ENCODE peak calls at places on chromosomes 4 and X, in nine cellular contexts. One of them, this sample, is unnamed.

GRCh38 chrX:44019911-44020310 is 46.7 kb upstream of the NDP start:
- ATAC-seq in left lung: no peak
- ATAC-seq in HCT116: no peak
- ATAC-seq in upper lobe of right lung: no peak
- ATAC-seq in mucosa of descending colon: no peak
- ATAC-seq in activated CD4-positive, alpha-beta T cell treated with anti-CD3 and anti-CD28 coated beads for 36 hours: peak; percentile 26
- ATAC-seq in activated CD8-positive, alpha-beta T cell treated with anti-CD3 and anti-CD28 coated beads, Interleukin-2, amount 10 ng/mL, durations not matched to agents 7 days and 5 days: no peak
- ATAC-seq in natural killer cell: peak; percentile 15
- ATAC-seq in left ventricle myocardium superior: no peak
- ATAC-seq in this sample: no peak

GRCh38 chrX:130801901-130802300 is 101.1 kb downstream of the ENOX2 start:
- ATAC-seq in left lung: no peak
- ATAC-seq in HCT116: no peak
- ATAC-seq in upper lobe of right lung: no peak
- ATAC-seq in mucosa of descending colon: no peak
- ATAC-seq in activated CD4-positive, alpha-beta T cell treated with anti-CD3 and anti-CD28 coated beads for 36 hours: no peak
- ATAC-seq in activated CD8-positive, alpha-beta T cell treated with anti-CD3 and anti-CD28 coated beads, Interleukin-2, amount 10 ng/mL, durations not matched to agents 7 days and 5 days: no peak
- ATAC-seq in natural killer cell: no peak
- ATAC-seq in left ventricle myocardium superior: no peak
- ATAC-seq in this sample: no peak

GRCh38 chrX:153828723-153829548 is 1.4 kb downstream of the PDZD4 start:
- ATAC-seq in left lung: no peak
- ATAC-seq in HCT116: peak; percentile 72
- ATAC-seq in upper lobe of right lung: no peak
- ATAC-seq in mucosa of descending colon: no peak
- ATAC-seq in activated CD4-positive, alpha-beta T cell treated with anti-CD3 and anti-CD28 coated beads for 36 hours: peak; percentile 47
- ATAC-seq in activated CD8-positive, alpha-beta T cell treated with anti-CD3 and anti-CD28 coated beads, Interleukin-2, amount 10 ng/mL, durations not matched to agents 7 days and 5 days: no peak
- ATAC-seq in natural killer cell: peak; percentile 41
- ATAC-seq in left ventricle myocardium superior: peak; percentile 40
- ATAC-seq in this sample: no peak

GRCh38 chrX:118726887-118727685 is at the start of gene IL13RA1:
- ATAC-seq in left lung: peak; percentile 92
- ATAC-seq in HCT116: peak; percentile 92
- ATAC-seq in upper lobe of right lung: peak; percentile 95
- ATAC-seq in mucosa of descending colon: peak; percentile 90
- ATAC-seq in activated CD4-positive, alpha-beta T cell treated with anti-CD3 and anti-CD28 coated beads for 36 hours: peak; percentile 83
- ATAC-seq in activated CD8-positive, alpha-beta T cell treated with anti-CD3 and anti-CD28 coated beads, Interleukin-2, amount 10 ng/mL, durations not matched to agents 7 days and 5 days: peak; percentile 80
- ATAC-seq in natural killer cell: peak; percentile 36
- ATAC-seq in left ventricle myocardium superior: peak; percentile 99
- ATAC-seq in this sample: peak; percentile 94

GRCh38 chrX:69022430-69022829 is 142.8 kb downstream of the PJA1 start:
- ATAC-seq in left lung: no peak
- ATAC-seq in HCT116: no peak
- ATAC-seq in upper lobe of right lung: no peak
- ATAC-seq in mucosa of descending colon: no peak
- ATAC-seq in activated CD4-positive, alpha-beta T cell treated with anti-CD3 and anti-CD28 coated beads for 36 hours: no peak
- ATAC-seq in activated CD8-positive, alpha-beta T cell treated with anti-CD3 and anti-CD28 coated beads, Interleukin-2, amount 10 ng/mL, durations not matched to agents 7 days and 5 days: no peak
- ATAC-seq in natural killer cell: no peak
- ATAC-seq in left ventricle myocardium superior: no peak
- ATAC-seq in this sample: no peak

GRCh38 chr4:150723727-150724411 is 141.9 kb downstream of the MAB21L2 start:
- ATAC-seq in left lung: no peak
- ATAC-seq in HCT116: no peak
- ATAC-seq in upper lobe of right lung: no peak
- ATAC-seq in mucosa of descending colon: no peak
- ATAC-seq in activated CD4-positive, alpha-beta T cell treated with anti-CD3 and anti-CD28 coated beads for 36 hours: no peak
- ATAC-seq in activated CD8-positive, alpha-beta T cell treated with anti-CD3 and anti-CD28 coated beads, Interleukin-2, amount 10 ng/mL, durations not matched to agents 7 days and 5 days: no peak
- ATAC-seq in natural killer cell: no peak
- ATAC-seq in left ventricle myocardium superior: no peak
- ATAC-seq in this sample: no peak

GRCh38 chr4:4631150-4631549 is 89.3 kb upstream of the STX18 start:
- ATAC-seq in left lung: no peak
- ATAC-seq in HCT116: no peak
- ATAC-seq in upper lobe of right lung: no peak
- ATAC-seq in mucosa of descending colon: no peak
- ATAC-seq in activated CD4-positive, alpha-beta T cell treated with anti-CD3 and anti-CD28 coated beads for 36 hours: no peak
- ATAC-seq in activated CD8-positive, alpha-beta T cell treated with anti-CD3 and anti-CD28 coated beads, Interleukin-2, amount 10 ng/mL, durations not matched to agents 7 days and 5 days: no peak
- ATAC-seq in natural killer cell: no peak
- ATAC-seq in left ventricle myocardium superior: no peak
- ATAC-seq in this sample: no peak

GRCh38 chrX:40434443-40434842 is 146.3 kb upstream of the ATP6AP2 start:
- ATAC-seq in left lung: no peak
- ATAC-seq in HCT116: no peak
- ATAC-seq in upper lobe of right lung: no peak
- ATAC-seq in mucosa of descending colon: no peak
- ATAC-seq in activated CD4-positive, alpha-beta T cell treated with anti-CD3 and anti-CD28 coated beads for 36 hours: no peak
- ATAC-seq in activated CD8-positive, alpha-beta T cell treated with anti-CD3 and anti-CD28 coated beads, Interleukin-2, amount 10 ng/mL, durations not matched to agents 7 days and 5 days: no peak
- ATAC-seq in natural killer cell: no peak
- ATAC-seq in left ventricle myocardium superior: no peak
- ATAC-seq in this sample: peak; percentile 62

GRCh38 chrX:13339607-13340006 is 19.8 kb upstream of the ATXN3L start:
- ATAC-seq in left lung: no peak
- ATAC-seq in HCT116: no peak
- ATAC-seq in upper lobe of right lung: no peak
- ATAC-seq in mucosa of descending colon: peak; percentile 91
- ATAC-seq in activated CD4-positive, alpha-beta T cell treated with anti-CD3 and anti-CD28 coated beads for 36 hours: no peak
- ATAC-seq in activated CD8-positive, alpha-beta T cell treated with anti-CD3 and anti-CD28 coated beads, Interleukin-2, amount 10 ng/mL, durations not matched to agents 7 days and 5 days: no peak
- ATAC-seq in natural killer cell: no peak
- ATAC-seq in left ventricle myocardium superior: no peak
- ATAC-seq in this sample: no peak

GRCh38 chr4:21885770-21886169 is 62.8 kb downstream of the KCNIP4 start:
- ATAC-seq in left lung: no peak
- ATAC-seq in HCT116: no peak
- ATAC-seq in upper lobe of right lung: no peak
- ATAC-seq in mucosa of descending colon: no peak
- ATAC-seq in activated CD4-positive, alpha-beta T cell treated with anti-CD3 and anti-CD28 coated beads for 36 hours: no peak
- ATAC-seq in activated CD8-positive, alpha-beta T cell treated with anti-CD3 and anti-CD28 coated beads, Interleukin-2, amount 10 ng/mL, durations not matched to agents 7 days and 5 days: no peak
- ATAC-seq in natural killer cell: no peak
- ATAC-seq in left ventricle myocardium superior: no peak
- ATAC-seq in this sample: no peak

GRCh38 chrX:71296806-71297205 is 4.7 kb upstream of the ITGB1BP2 start:
- ATAC-seq in left lung: no peak
- ATAC-seq in HCT116: no peak
- ATAC-seq in upper lobe of right lung: no peak
- ATAC-seq in mucosa of descending colon: no peak
- ATAC-seq in activated CD4-positive, alpha-beta T cell treated with anti-CD3 and anti-CD28 coated beads for 36 hours: no peak
- ATAC-seq in activated CD8-positive, alpha-beta T cell treated with anti-CD3 and anti-CD28 coated beads, Interleukin-2, amount 10 ng/mL, durations not matched to agents 7 days and 5 days: no peak
- ATAC-seq in natural killer cell: no peak
- ATAC-seq in left ventricle myocardium superior: no peak
- ATAC-seq in this sample: no peak

GRCh38 chr4:60034371-60034770 is 1165.8 kb upstream of the ADGRL3 start:
- ATAC-seq in left lung: no peak
- ATAC-seq in HCT116: no peak
- ATAC-seq in upper lobe of right lung: no peak
- ATAC-seq in mucosa of descending colon: no peak
- ATAC-seq in activated CD4-positive, alpha-beta T cell treated with anti-CD3 and anti-CD28 coated beads for 36 hours: no peak
- ATAC-seq in activated CD8-positive, alpha-beta T cell treated with anti-CD3 and anti-CD28 coated beads, Interleukin-2, amount 10 ng/mL, durations not matched to agents 7 days and 5 days: no peak
- ATAC-seq in natural killer cell: no peak
- ATAC-seq in left ventricle myocardium superior: no peak
- ATAC-seq in this sample: no peak

GRCh38 chrX:2767631-2768455 is 16.0 kb downstream of the XG start:
- ATAC-seq in left lung: peak; percentile 91
- ATAC-seq in HCT116: peak; percentile 86
- ATAC-seq in upper lobe of right lung: peak; percentile 94
- ATAC-seq in mucosa of descending colon: peak; percentile 89
- ATAC-seq in activated CD4-positive, alpha-beta T cell treated with anti-CD3 and anti-CD28 coated beads for 36 hours: no peak
- ATAC-seq in activated CD8-positive, alpha-beta T cell treated with anti-CD3 and anti-CD28 coated beads, Interleukin-2, amount 10 ng/mL, durations not matched to agents 7 days and 5 days: no peak
- ATAC-seq in natural killer cell: no peak
- ATAC-seq in left ventricle myocardium superior: peak; percentile 94
- ATAC-seq in this sample: peak; percentile 35

GRCh38 chr4:185426960-185427688 is 1.4 kb upstream of the UFSP2 start:
- ATAC-seq in left lung: no peak
- ATAC-seq in HCT116: no peak
- ATAC-seq in upper lobe of right lung: no peak
- ATAC-seq in mucosa of descending colon: no peak
- ATAC-seq in activated CD4-positive, alpha-beta T cell treated with anti-CD3 and anti-CD28 coated beads for 36 hours: no peak
- ATAC-seq in activated CD8-positive, alpha-beta T cell treated with anti-CD3 and anti-CD28 coated beads, Interleukin-2, amount 10 ng/mL, durations not matched to agents 7 days and 5 days: no peak
- ATAC-seq in natural killer cell: no peak
- ATAC-seq in left ventricle myocardium superior: no peak
- ATAC-seq in this sample: no peak

GRCh38 chr4:105967058-105967658 is 71.9 kb downstream of the NPNT start:
- ATAC-seq in left lung: no peak
- ATAC-seq in HCT116: no peak
- ATAC-seq in upper lobe of right lung: no peak
- ATAC-seq in mucosa of descending colon: no peak
- ATAC-seq in activated CD4-positive, alpha-beta T cell treated with anti-CD3 and anti-CD28 coated beads for 36 hours: no peak
- ATAC-seq in activated CD8-positive, alpha-beta T cell treated with anti-CD3 and anti-CD28 coated beads, Interleukin-2, amount 10 ng/mL, durations not matched to agents 7 days and 5 days: no peak
- ATAC-seq in natural killer cell: no peak
- ATAC-seq in left ventricle myocardium superior: peak; percentile 51
- ATAC-seq in this sample: no peak

GRCh38 chr4:149972407-149972806 is 105.8 kb upstream of the DCLK2 start:
- ATAC-seq in left lung: no peak
- ATAC-seq in HCT116: no peak
- ATAC-seq in upper lobe of right lung: no peak
- ATAC-seq in mucosa of descending colon: no peak
- ATAC-seq in activated CD4-positive, alpha-beta T cell treated with anti-CD3 and anti-CD28 coated beads for 36 hours: no peak
- ATAC-seq in activated CD8-positive, alpha-beta T cell treated with anti-CD3 and anti-CD28 coated beads, Interleukin-2, amount 10 ng/mL, durations not matched to agents 7 days and 5 days: no peak
- ATAC-seq in natural killer cell: no peak
- ATAC-seq in left ventricle myocardium superior: no peak
- ATAC-seq in this sample: no peak

GRCh38 chrX:139204903-139205667 is 325.5 kb upstream of the F9 start:
- ATAC-seq in left lung: peak; percentile 81
- ATAC-seq in HCT116: no peak
- ATAC-seq in upper lobe of right lung: peak; percentile 70
- ATAC-seq in mucosa of descending colon: peak; percentile 57
- ATAC-seq in activated CD4-positive, alpha-beta T cell treated with anti-CD3 and anti-CD28 coated beads for 36 hours: peak; percentile 51
- ATAC-seq in activated CD8-positive, alpha-beta T cell treated with anti-CD3 and anti-CD28 coated beads, Interleukin-2, amount 10 ng/mL, durations not matched to agents 7 days and 5 days: peak; percentile 27
- ATAC-seq in natural killer cell: peak; percentile 79
- ATAC-seq in left ventricle myocardium superior: peak; percentile 93
- ATAC-seq in this sample: peak; percentile 23

GRCh38 chrX:13432376-13432775 is 112.5 kb upstream of the ATXN3L start:
- ATAC-seq in left lung: peak; percentile 74
- ATAC-seq in HCT116: no peak
- ATAC-seq in upper lobe of right lung: peak; percentile 34
- ATAC-seq in mucosa of descending colon: peak; percentile 42
- ATAC-seq in activated CD4-positive, alpha-beta T cell treated with anti-CD3 and anti-CD28 coated beads for 36 hours: no peak
- ATAC-seq in activated CD8-positive, alpha-beta T cell treated with anti-CD3 and anti-CD28 coated beads, Interleukin-2, amount 10 ng/mL, durations not matched to agents 7 days and 5 days: no peak
- ATAC-seq in natural killer cell: no peak
- ATAC-seq in left ventricle myocardium superior: peak; percentile 93
- ATAC-seq in this sample: no peak

GRCh38 chrX:71052721-71053120 is 15.4 kb downstream of the SNX12 start:
- ATAC-seq in left lung: no peak
- ATAC-seq in HCT116: no peak
- ATAC-seq in upper lobe of right lung: no peak
- ATAC-seq in mucosa of descending colon: no peak
- ATAC-seq in activated CD4-positive, alpha-beta T cell treated with anti-CD3 and anti-CD28 coated beads for 36 hours: no peak
- ATAC-seq in activated CD8-positive, alpha-beta T cell treated with anti-CD3 and anti-CD28 coated beads, Interleukin-2, amount 10 ng/mL, durations not matched to agents 7 days and 5 days: no peak
- ATAC-seq in natural killer cell: peak; percentile 31
- ATAC-seq in left ventricle myocardium superior: no peak
- ATAC-seq in this sample: no peak

GRCh38 chrX:13776387-13776786 is 40.5 kb downstream of the GPM6B start:
- ATAC-seq in left lung: no peak
- ATAC-seq in HCT116: no peak
- ATAC-seq in upper lobe of right lung: no peak
- ATAC-seq in mucosa of descending colon: no peak
- ATAC-seq in activated CD4-positive, alpha-beta T cell treated with anti-CD3 and anti-CD28 coated beads for 36 hours: no peak
- ATAC-seq in activated CD8-positive, alpha-beta T cell treated with anti-CD3 and anti-CD28 coated beads, Interleukin-2, amount 10 ng/mL, durations not matched to agents 7 days and 5 days: no peak
- ATAC-seq in natural killer cell: no peak
- ATAC-seq in left ventricle myocardium superior: no peak
- ATAC-seq in this sample: no peak

GRCh38 chrX:71935542-71935941 is 24.9 kb downstream of the NHSL2 start:
- ATAC-seq in left lung: peak; percentile 72
- ATAC-seq in HCT116: no peak
- ATAC-seq in upper lobe of right lung: no peak
- ATAC-seq in mucosa of descending colon: no peak
- ATAC-seq in activated CD4-positive, alpha-beta T cell treated with anti-CD3 and anti-CD28 coated beads for 36 hours: no peak
- ATAC-seq in activated CD8-positive, alpha-beta T cell treated with anti-CD3 and anti-CD28 coated beads, Interleukin-2, amount 10 ng/mL, durations not matched to agents 7 days and 5 days: no peak
- ATAC-seq in natural killer cell: no peak
- ATAC-seq in left ventricle myocardium superior: peak; percentile 82
- ATAC-seq in this sample: no peak

GRCh38 chr4:89284828-89285227 is 22.8 kb downstream of the GPRIN3 start:
- ATAC-seq in left lung: peak; percentile 69
- ATAC-seq in HCT116: peak; percentile 72
- ATAC-seq in upper lobe of right lung: peak; percentile 75
- ATAC-seq in mucosa of descending colon: peak; percentile 6
- ATAC-seq in activated CD4-positive, alpha-beta T cell treated with anti-CD3 and anti-CD28 coated beads for 36 hours: peak; percentile 75
- ATAC-seq in activated CD8-positive, alpha-beta T cell treated with anti-CD3 and anti-CD28 coated beads, Interleukin-2, amount 10 ng/mL, durations not matched to agents 7 days and 5 days: no peak
- ATAC-seq in natural killer cell: peak; percentile 44
- ATAC-seq in left ventricle myocardium superior: peak; percentile 36
- ATAC-seq in this sample: no peak

GRCh38 chr4:26609398-26609797 is 25.5 kb downstream of the TBC1D19 start:
- ATAC-seq in left lung: no peak
- ATAC-seq in HCT116: no peak
- ATAC-seq in upper lobe of right lung: peak; percentile 27
- ATAC-seq in mucosa of descending colon: no peak
- ATAC-seq in activated CD4-positive, alpha-beta T cell treated with anti-CD3 and anti-CD28 coated beads for 36 hours: no peak
- ATAC-seq in activated CD8-positive, alpha-beta T cell treated with anti-CD3 and anti-CD28 coated beads, Interleukin-2, amount 10 ng/mL, durations not matched to agents 7 days and 5 days: no peak
- ATAC-seq in natural killer cell: peak; percentile 76
- ATAC-seq in left ventricle myocardium superior: no peak
- ATAC-seq in this sample: no peak

GRCh38 chr4:147596976-147597375 is 20.2 kb upstream of the TMEM184C start:
- ATAC-seq in left lung: peak; percentile 95
- ATAC-seq in HCT116: peak; percentile 50
- ATAC-seq in upper lobe of right lung: peak; percentile 91
- ATAC-seq in mucosa of descending colon: peak; percentile 21
- ATAC-seq in activated CD4-positive, alpha-beta T cell treated with anti-CD3 and anti-CD28 coated beads for 36 hours: no peak
- ATAC-seq in activated CD8-positive, alpha-beta T cell treated with anti-CD3 and anti-CD28 coated beads, Interleukin-2, amount 10 ng/mL, durations not matched to agents 7 days and 5 days: no peak
- ATAC-seq in natural killer cell: no peak
- ATAC-seq in left ventricle myocardium superior: no peak
- ATAC-seq in this sample: peak; percentile 46

GRCh38 chrX:132594129-132594528 is 105.3 kb upstream of the MBNL3 start:
- ATAC-seq in left lung: no peak
- ATAC-seq in HCT116: no peak
- ATAC-seq in upper lobe of right lung: no peak
- ATAC-seq in mucosa of descending colon: no peak
- ATAC-seq in activated CD4-positive, alpha-beta T cell treated with anti-CD3 and anti-CD28 coated beads for 36 hours: no peak
- ATAC-seq in activated CD8-positive, alpha-beta T cell treated with anti-CD3 and anti-CD28 coated beads, Interleukin-2, amount 10 ng/mL, durations not matched to agents 7 days and 5 days: no peak
- ATAC-seq in natural killer cell: no peak
- ATAC-seq in left ventricle myocardium superior: no peak
- ATAC-seq in this sample: peak; percentile 74

GRCh38 chr4:9919047-9919446 is 102.2 kb downstream of the SLC2A9 start:
- ATAC-seq in left lung: no peak
- ATAC-seq in HCT116: peak; percentile 63
- ATAC-seq in upper lobe of right lung: no peak
- ATAC-seq in mucosa of descending colon: no peak
- ATAC-seq in activated CD4-positive, alpha-beta T cell treated with anti-CD3 and anti-CD28 coated beads for 36 hours: no peak
- ATAC-seq in activated CD8-positive, alpha-beta T cell treated with anti-CD3 and anti-CD28 coated beads, Interleukin-2, amount 10 ng/mL, durations not matched to agents 7 days and 5 days: no peak
- ATAC-seq in natural killer cell: no peak
- ATAC-seq in left ventricle myocardium superior: peak; percentile 36
- ATAC-seq in this sample: no peak

GRCh38 chr4:8158710-8159521 is at the start of gene ABLIM2:
- ATAC-seq in left lung: peak; percentile 99
- ATAC-seq in HCT116: peak; percentile 98
- ATAC-seq in upper lobe of right lung: peak; percentile 98
- ATAC-seq in mucosa of descending colon: peak; percentile 99
- ATAC-seq in activated CD4-positive, alpha-beta T cell treated with anti-CD3 and anti-CD28 coated beads for 36 hours: peak; percentile 99
- ATAC-seq in activated CD8-positive, alpha-beta T cell treated with anti-CD3 and anti-CD28 coated beads, Interleukin-2, amount 10 ng/mL, durations not matched to agents 7 days and 5 days: peak; percentile 99
- ATAC-seq in natural killer cell: peak; percentile 99
- ATAC-seq in left ventricle myocardium superior: peak; percentile 96
- ATAC-seq in this sample: peak; percentile 95

GRCh38 chr4:162475221-162475620 is 311.4 kb upstream of the FSTL5 start:
- ATAC-seq in left lung: no peak
- ATAC-seq in HCT116: no peak
- ATAC-seq in upper lobe of right lung: no peak
- ATAC-seq in mucosa of descending colon: no peak
- ATAC-seq in activated CD4-positive, alpha-beta T cell treated with anti-CD3 and anti-CD28 coated beads for 36 hours: no peak
- ATAC-seq in activated CD8-positive, alpha-beta T cell treated with anti-CD3 and anti-CD28 coated beads, Interleukin-2, amount 10 ng/mL, durations not matched to agents 7 days and 5 days: no peak
- ATAC-seq in natural killer cell: no peak
- ATAC-seq in left ventricle myocardium superior: no peak
- ATAC-seq in this sample: no peak

GRCh38 chrX:148854351-148854750 is 353.9 kb downstream of the AFF2 start:
- ATAC-seq in left lung: no peak
- ATAC-seq in HCT116: no peak
- ATAC-seq in upper lobe of right lung: no peak
- ATAC-seq in mucosa of descending colon: no peak
- ATAC-seq in activated CD4-positive, alpha-beta T cell treated with anti-CD3 and anti-CD28 coated beads for 36 hours: no peak
- ATAC-seq in activated CD8-positive, alpha-beta T cell treated with anti-CD3 and anti-CD28 coated beads, Interleukin-2, amount 10 ng/mL, durations not matched to agents 7 days and 5 days: no peak
- ATAC-seq in natural killer cell: no peak
- ATAC-seq in left ventricle myocardium superior: no peak
- ATAC-seq in this sample: no peak

GRCh38 chr4:88814043-88814617 is 116.5 kb upstream of the NAP1L5 start:
- ATAC-seq in left lung: no peak
- ATAC-seq in HCT116: no peak
- ATAC-seq in upper lobe of right lung: peak; percentile 19
- ATAC-seq in mucosa of descending colon: no peak
- ATAC-seq in activated CD4-positive, alpha-beta T cell treated with anti-CD3 and anti-CD28 coated beads for 36 hours: no peak
- ATAC-seq in activated CD8-positive, alpha-beta T cell treated with anti-CD3 and anti-CD28 coated beads, Interleukin-2, amount 10 ng/mL, durations not matched to agents 7 days and 5 days: no peak
- ATAC-seq in natural killer cell: no peak
- ATAC-seq in left ventricle myocardium superior: peak; percentile 32
- ATAC-seq in this sample: no peak

GRCh38 chrX:139828037-139828436 is 104.8 kb downstream of the ATP11C start:
- ATAC-seq in left lung: no peak
- ATAC-seq in HCT116: no peak
- ATAC-seq in upper lobe of right lung: no peak
- ATAC-seq in mucosa of descending colon: peak; percentile 70
- ATAC-seq in activated CD4-positive, alpha-beta T cell treated with anti-CD3 and anti-CD28 coated beads for 36 hours: no peak
- ATAC-seq in activated CD8-positive, alpha-beta T cell treated with anti-CD3 and anti-CD28 coated beads, Interleukin-2, amount 10 ng/mL, durations not matched to agents 7 days and 5 days: no peak
- ATAC-seq in natural killer cell: no peak
- ATAC-seq in left ventricle myocardium superior: no peak
- ATAC-seq in this sample: no peak